ENCODE peak calls at places on chromosomes 3 and 15, in six cellular contexts. J, C, P, E, X and M are unnamed samples.

GRCh38 chr3:103047640-103048370 is 613.0 kb downstream of the ZPLD1 start:
- DNase-seq in J (no peak), C (no peak), P (no peak), E (peak; percentile 70), X (no peak), M (peak; percentile 35)

GRCh38 chr3:125300416-125300815 is 74.7 kb downstream of the ZNF148 start:
- DNase-seq in J (no peak), C (no peak), P (peak; percentile 21), E (peak; percentile 78), X (no peak), M (no peak)

GRCh38 chr3:64311424-64311920 is 86.2 kb upstream of the PRICKLE2 start:
- DNase-seq in J (no peak), C (no peak), P (no peak), E (peak; percentile 42), X (no peak), M (no peak)

GRCh38 chr3:50245251-50245745 is 9.3 kb downstream of the GNAI2 start:
- DNase-seq in J (no peak), C (no peak), P (no peak), E (peak; percentile 42), X (no peak), M (no peak)

GRCh38 chr15:35932541-35932940 is 386.6 kb upstream of the DPH6 start:
- DNase-seq in J (no peak), C (no peak), P (no peak), E (peak; percentile 5), X (no peak), M (no peak)

GRCh38 chr3:5754602-5755001 is 567.1 kb downstream of the EDEM1 start:
- DNase-seq in J (no peak), C (no peak), P (no peak), E (no peak), X (no peak), M (peak; percentile 84)

GRCh38 chr15:27835233-27835939 is 263.7 kb downstream of the OCA2 start:
- DNase-seq in J (no peak), C (no peak), P (no peak), E (no peak), X (no peak), M (no peak)

GRCh38 chr3:15361494-15362214 is 29.3 kb upstream of the SH3BP5 start:
- DNase-seq in J (no peak), C (no peak), P (no peak), E (peak; percentile 88), X (peak; percentile 44), M (no peak)

GRCh38 chr3:178336336-178336735 is 199.9 kb upstream of the KCNMB2 start:
- DNase-seq in J (no peak), C (no peak), P (no peak), E (no peak), X (no peak), M (no peak)

GRCh38 chr3:135558150-135558549 is 407.4 kb upstream of the PPP2R3A start:
- DNase-seq in J (no peak), C (no peak), P (no peak), E (no peak), X (no peak), M (no peak)